ENCODE peak calls at places on chromosomes 7 and 10, in eight cellular contexts. C, S, K, X, U, O, G and Y are unnamed samples.

GRCh38 chr7:157439149-157439548 is 102.3 kb downstream of the DNAJB6 start:
- DNase-seq in C (no peak), S (no peak), K (no peak), X (no peak), U (no peak), O (no peak), G (no peak), Y (no peak)

GRCh38 chr7:4837041-4837813 is 24.6 kb downstream of the PAPOLB start:
- DNase-seq in C (no peak), S (no peak), K (no peak), X (no peak), U (no peak), O (no peak), G (no peak), Y (no peak)

GRCh38 chr7:107890493-107890961 is 456 bp upstream of the DLD start:
- DNase-seq in C (no peak), S (no peak), K (no peak), X (no peak), U (no peak), O (no peak), G (no peak), Y (no peak)

GRCh38 chr7:436367-437128 is 83.1 kb downstream of the PDGFA start:
- DNase-seq in C (no peak), S (no peak), K (no peak), X (no peak), U (no peak), O (no peak), G (no peak), Y (no peak)

GRCh38 chr10:132756591-132756990 is 29.4 kb downstream of the NKX6-2 start:
- DNase-seq in C (no peak), S (no peak), K (no peak), X (no peak), U (no peak), O (no peak), G (no peak), Y (no peak)

GRCh38 chr10:3783313-3783689 is 1.7 kb downstream of the KLF6 start:
- DNase-seq in C (no peak), S (no peak), K (no peak), X (no peak), U (no peak), O (no peak), G (peak; percentile 25), Y (peak; percentile 87)

GRCh38 chr7:155348806-155349205 is 51.1 kb downstream of the INSIG1 start:
- DNase-seq in C (no peak), S (no peak), K (no peak), X (no peak), U (no peak), O (no peak), G (no peak), Y (no peak)

GRCh38 chr7:156892086-156892800 is 740 bp downstream of the LMBR1 start:
- DNase-seq in C (peak; percentile 82), S (peak; percentile 45), K (no peak), X (no peak), U (no peak), O (no peak), G (peak; percentile 43), Y (no peak)

GRCh38 chr7:44914992-44915607 is 29.8 kb upstream of the PURB start:
- DNase-seq in C (no peak), S (no peak), K (no peak), X (no peak), U (no peak), O (no peak), G (no peak), Y (peak; percentile 43)

GRCh38 chr10:33201971-33202370 is 132.5 kb downstream of the NRP1 start:
- DNase-seq in C (no peak), S (no peak), K (no peak), X (no peak), U (no peak), O (no peak), G (no peak), Y (no peak)

GRCh38 chr7:32047075-32047474 is 23.1 kb downstream of the PDE1C start:
- DNase-seq in C (no peak), S (no peak), K (no peak), X (no peak), U (no peak), O (no peak), G (no peak), Y (no peak)

GRCh38 chr7:75537731-75538130 is 45.6 kb downstream of the SPDYE5 start:
- DNase-seq in C (no peak), S (no peak), K (no peak), X (no peak), U (no peak), O (no peak), G (no peak), Y (no peak)

GRCh38 chr10:78045856-78046255 is 12.2 kb downstream of the RPS24 start:
- DNase-seq in C (no peak), S (no peak), K (no peak), X (no peak), U (no peak), O (no peak), G (no peak), Y (no peak)

GRCh38 chr7:5713124-5713912 is 68.1 kb downstream of the RNF216 start:
- DNase-seq in C (no peak), S (no peak), K (no peak), X (no peak), U (no peak), O (no peak), G (no peak), Y (no peak)

GRCh38 chr7:119127706-119128105 is 903.2 kb downstream of the ANKRD7 start:
- DNase-seq in C (no peak), S (no peak), K (no peak), X (no peak), U (no peak), O (no peak), G (no peak), Y (no peak)

GRCh38 chr10:78529262-78529661 is 495.6 kb downstream of the RPS24 start:
- DNase-seq in C (no peak), S (peak; percentile 86), K (no peak), X (no peak), U (peak; percentile 39), O (no peak), G (no peak), Y (no peak)

GRCh38 chr7:92669616-92670153 is 79.5 kb upstream of the FAM133B start:
- DNase-seq in C (no peak), S (no peak), K (peak; percentile 68), X (no peak), U (no peak), O (no peak), G (no peak), Y (no peak)